ENCODE peak calls at places on chromosomes 12 and 14, in four cellular contexts. M, V, B and K are unnamed samples. For H3K4me1 and H3K9me3, the result is how much of the 10 kb centered on the place peaks cover.

GRCh38 chr12:92861381-92861780 is 67.7 kb downstream of the EEA1 start:
- DNase-seq in M (no peak), V (no peak), B (no peak), K (no peak)

GRCh38 chr12:40647651-40648050 is 44.6 kb upstream of the CNTN1 start:
- DNase-seq in M (no peak), V (no peak), B (no peak), K (no peak)

GRCh38 chr12:106281056-106281782 is 21.3 kb upstream of the TCP11L2 start:
- DNase-seq in M (no peak), V (no peak), B (no peak), K (no peak)

GRCh38 chr12:15209782-15210181 is 11.4 kb downstream of the RERG start:
- DNase-seq in M (no peak), V (no peak), B (peak), K (no peak)

GRCh38 chr14:86541969-86542368 is 1012.0 kb downstream of the FLRT2 start:
- DNase-seq in M (peak), V (no peak), B (no peak), K (no peak)

GRCh38 chr12:47407730-47408129 is 298.1 kb downstream of the RPAP3 start:
- DNase-seq in M (no peak), V (no peak), B (no peak), K (no peak)

GRCh38 chr14:71165650-71166049 is 258.4 kb downstream of the PCNX1 start:
- DNase-seq in M (no peak), V (no peak), B (no peak), K (no peak)

GRCh38 chr12:107014050-107014449 is 27.1 kb upstream of the MTERF2 start:
- DNase-seq in M (no peak), V (no peak), B (no peak), K (peak)

GRCh38 chr12:13981296-13981962 is at the start of gene GRIN2B:
- DNase-seq in M (no peak), V (no peak), B (no peak), K (peak)

GRCh38 chr12:133106253-133106652 is 23.8 kb downstream of the ZNF891 start:
- DNase-seq in M (no peak), V (no peak), B (no peak), K (no peak)

GRCh38 chr12:39503445-39503844 is 60.5 kb upstream of the KIF21A start:
- DNase-seq in M (no peak), V (no peak), B (no peak), K (no peak)

GRCh38 chr12:40959041-40959440 is 229.1 kb upstream of the PDZRN4 start:
- DNase-seq in M (no peak), V (no peak), B (no peak), K (no peak)

GRCh38 chr12:52027085-52027843 is 20.5 kb downstream of the TAMALIN start:
- DNase-seq in M (no peak), V (no peak), B (no peak), K (peak)

DNA sequence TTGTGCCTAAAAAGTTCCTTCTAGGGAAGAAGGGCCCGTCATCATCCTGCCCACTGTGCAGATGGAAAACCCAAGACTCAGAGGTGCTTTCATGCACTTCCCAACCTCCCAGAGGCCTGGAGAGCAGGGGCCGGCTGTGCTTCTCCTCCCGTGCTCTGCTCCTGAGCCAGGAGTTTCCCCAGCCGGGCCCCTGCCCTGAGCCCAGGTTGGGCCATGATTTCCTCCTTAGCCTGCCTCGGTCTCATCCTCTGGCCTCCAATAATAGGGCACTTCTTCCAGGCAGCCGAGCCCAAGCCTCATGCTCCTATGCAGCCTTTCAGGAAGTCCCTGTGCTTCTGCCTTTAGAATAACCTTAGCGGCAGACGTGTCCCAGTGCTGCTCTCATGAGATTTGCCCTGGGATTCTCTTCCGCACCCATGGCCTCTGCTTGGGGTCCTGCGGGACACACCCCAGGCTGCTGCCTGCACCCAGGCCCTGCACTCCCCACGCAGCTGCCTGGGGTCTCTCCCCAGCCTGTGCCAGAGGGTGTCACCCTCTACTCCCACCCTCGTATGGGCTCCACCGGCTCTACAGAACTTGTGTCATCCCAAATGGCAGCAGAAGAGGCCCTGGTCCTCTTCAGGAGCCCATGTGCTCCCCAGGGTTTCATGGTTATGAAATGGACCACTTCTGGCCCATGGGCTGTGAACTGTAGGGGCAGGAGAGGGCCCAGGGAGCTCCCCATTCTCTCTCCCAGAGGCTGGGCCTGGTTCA is 359.3 kb downstream of the ADGRD1 start:
- DNase-seq in M (no peak), V (no peak), B (no peak), K (no peak)
- H3K4me1 ChIP-seq in M (under half), V (under half), B (under half), K (under half)

DNA sequence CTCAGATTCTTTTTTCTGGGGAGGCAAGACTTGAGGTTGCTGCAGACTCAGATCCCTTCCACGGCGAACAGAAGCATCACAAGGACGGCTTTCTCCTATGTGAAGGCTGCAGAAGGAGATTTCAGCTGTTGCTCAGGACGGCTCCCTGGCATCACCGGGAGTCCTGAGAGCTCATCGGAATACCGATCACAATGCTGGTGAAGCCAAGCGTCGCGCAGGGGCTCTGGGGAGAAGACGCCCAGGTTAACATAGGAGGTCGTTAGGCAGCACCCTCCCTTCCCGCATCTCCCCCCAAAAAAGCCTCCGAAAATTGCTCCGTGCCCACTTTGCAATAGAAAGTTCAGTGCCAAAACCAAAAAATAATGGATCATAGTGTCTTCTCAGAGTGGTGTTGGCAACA is 127.2 kb upstream of the TMEM132D start:
- DNase-seq in M (no peak), V (no peak), B (no peak), K (no peak)
- H3K9me3 ChIP-seq in M (under half), V (under half), B (under half), K (under half)

GRCh38 chr12:99413751-99414150 is 233.8 kb upstream of the GARIN6 start:
- DNase-seq in M (no peak), V (no peak), B (no peak), K (no peak)
- H3K4me3 ChIP-seq in M (no peak), V (no peak), B (no peak), K (no peak)

GRCh38 chr14:90924618-90925345 is 108.6 kb upstream of the TTC7B start:
- DNase-seq in M (peak), V (no peak), B (no peak), K (no peak)

DNA sequence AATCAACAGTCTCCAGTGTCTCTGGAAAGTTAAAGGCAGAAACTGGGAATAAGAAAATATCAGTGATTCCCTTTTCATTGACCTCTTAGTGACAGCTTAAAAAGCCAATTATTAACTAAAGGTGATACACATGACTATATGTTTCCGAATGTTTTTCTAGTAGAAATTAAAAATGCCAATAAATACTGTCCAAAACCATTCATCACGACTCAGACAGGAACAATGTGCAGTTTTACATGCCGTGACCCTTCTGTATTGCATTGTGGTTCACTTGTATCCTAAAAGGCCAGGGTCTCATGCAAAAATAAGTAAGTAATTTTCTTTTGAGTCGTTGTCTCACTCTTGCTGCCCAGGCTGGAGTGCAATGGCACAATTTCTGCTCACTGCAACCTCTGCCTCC is 105.9 kb upstream of the TTC7B start:
- DNase-seq in M (no peak), V (no peak), B (no peak), K (no peak)
- H3K4me1 ChIP-seq in M (under half), V (under half), B (under half), K (under half)